ENCODE peak calls at places on chromosomes 16 and 17, in six cellular contexts. One of them, this sample, is unnamed.

GRCh38 chr16:49463529-49463928 is 89.9 kb downstream of the C16orf78 start:
- DNase-seq in WTC11: no peak
- DNase-seq in HepG2: no peak
- DNase-seq in GM12878: peak; percentile 72
- DNase-seq in K562: no peak
- DNase-seq in H1: peak; percentile 41
- DNase-seq in this sample: no peak

GRCh38 chr17:46771601-46772012 is 46.9 kb downstream of the WNT3 start:
- DNase-seq in H1: no peak
- DNase-seq in HepG2: no peak
- DNase-seq in GM12878: no peak
- DNase-seq in K562: peak; percentile 89
- DNase-seq in WTC11: peak; percentile 54
- DNase-seq in this sample: peak; percentile 57

GRCh38 chr17:81888105-81888987 is 3.0 kb downstream of the ALYREF start:
- DNase-seq in GM12878: no peak
- DNase-seq in H1: no peak
- DNase-seq in WTC11: no peak
- DNase-seq in HepG2: no peak
- DNase-seq in K562: no peak
- DNase-seq in this sample: no peak

GRCh38 chr16:48231675-48232214 is 12.4 kb upstream of the LONP2 start:
- DNase-seq in GM12878: no peak
- DNase-seq in HepG2: peak; percentile 49
- DNase-seq in H1: peak; percentile 61
- DNase-seq in WTC11: peak; percentile 53
- DNase-seq in K562: no peak
- DNase-seq in this sample: peak; percentile 78

GRCh38 chr16:58684354-58685083 is at the start of gene SLC38A7:
- DNase-seq in K562: peak; percentile 89
- DNase-seq in H1: peak; percentile 89
- DNase-seq in HepG2: peak; percentile 83
- DNase-seq in GM12878: no peak
- DNase-seq in WTC11: peak; percentile 89
- DNase-seq in this sample: peak; percentile 95

GRCh38 chr17:43553501-43554018 is 7.4 kb upstream of the ETV4 start:
- DNase-seq in K562: no peak
- DNase-seq in WTC11: no peak
- DNase-seq in GM12878: no peak
- DNase-seq in HepG2: no peak
- DNase-seq in H1: no peak
- DNase-seq in this sample: peak; percentile 38

GRCh38 chr17:29388937-29389336 is 1.2 kb upstream of the TAOK1 start:
- DNase-seq in GM12878: no peak
- DNase-seq in K562: no peak
- DNase-seq in WTC11: no peak
- DNase-seq in HepG2: no peak
- DNase-seq in H1: no peak
- DNase-seq in this sample: no peak

GRCh38 chr16:86809458-86809955 is 231.2 kb downstream of the FOXL1 start:
- DNase-seq in H1: no peak
- DNase-seq in GM12878: no peak
- DNase-seq in HepG2: no peak
- DNase-seq in WTC11: no peak
- DNase-seq in K562: no peak
- DNase-seq in this sample: peak; percentile 23

GRCh38 chr17:45127583-45128300 is 4.6 kb downstream of the PLCD3 start:
- DNase-seq in WTC11: no peak
- DNase-seq in HepG2: peak; percentile 85
- DNase-seq in H1: no peak
- DNase-seq in GM12878: no peak
- DNase-seq in K562: no peak
- DNase-seq in this sample: no peak

GRCh38 chr17:6286239-6286638 is 148.7 kb downstream of the AIPL1 start:
- DNase-seq in GM12878: no peak
- DNase-seq in WTC11: peak; percentile 64
- DNase-seq in K562: peak; percentile 37
- DNase-seq in HepG2: peak; percentile 4
- DNase-seq in H1: peak; percentile 66
- DNase-seq in this sample: peak; percentile 74

GRCh38 chr16:57485916-57486857 is at the start of gene DOK4:
- DNase-seq in GM12878: no peak
- DNase-seq in HepG2: no peak
- DNase-seq in H1: peak; percentile 91
- DNase-seq in K562: peak; percentile 97
- DNase-seq in WTC11: peak; percentile 80
- DNase-seq in this sample: peak; percentile 89

GRCh38 chr17:2238432-2239169 is 65.0 kb downstream of the SMG6 start:
- DNase-seq in HepG2: no peak
- DNase-seq in WTC11: no peak
- DNase-seq in GM12878: peak; percentile 86
- DNase-seq in H1: no peak
- DNase-seq in K562: no peak
- DNase-seq in this sample: no peak

GRCh38 chr16:17555176-17555575 is 84.4 kb upstream of the XYLT1 start:
- DNase-seq in K562: no peak
- DNase-seq in HepG2: no peak
- DNase-seq in GM12878: no peak
- DNase-seq in H1: no peak
- DNase-seq in WTC11: no peak
- DNase-seq in this sample: no peak

GRCh38 chr16:68234188-68235104 is 1.5 kb downstream of the ESRP2 start:
- DNase-seq in GM12878: no peak
- DNase-seq in H1: peak; percentile 80
- DNase-seq in HepG2: peak; percentile 85
- DNase-seq in WTC11: peak; percentile 71
- DNase-seq in K562: no peak
- DNase-seq in this sample: peak; percentile 71

GRCh38 chr17:17366941-17367885 is 64.0 kb downstream of the NT5M start:
- DNase-seq in H1: no peak
- DNase-seq in GM12878: no peak
- DNase-seq in HepG2: no peak
- DNase-seq in K562: no peak
- DNase-seq in WTC11: no peak
- DNase-seq in this sample: no peak

GRCh38 chr17:9360610-9361571 is 214.7 kb downstream of the STX8 start:
- DNase-seq in GM12878: no peak
- DNase-seq in WTC11: no peak
- DNase-seq in HepG2: peak; percentile 90
- DNase-seq in H1: no peak
- DNase-seq in K562: no peak
- DNase-seq in this sample: no peak

GRCh38 chr16:69741951-69742904 is 12.5 kb downstream of the NOB1 start:
- DNase-seq in H1: no peak
- DNase-seq in K562: no peak
- DNase-seq in HepG2: no peak
- DNase-seq in GM12878: no peak
- DNase-seq in WTC11: no peak
- DNase-seq in this sample: no peak

GRCh38 chr17:7881655-7882054 is 6.9 kb upstream of the CHD3 start:
- DNase-seq in GM12878: no peak
- DNase-seq in K562: no peak
- DNase-seq in H1: no peak
- DNase-seq in WTC11: no peak
- DNase-seq in HepG2: no peak
- DNase-seq in this sample: no peak

GRCh38 chr17:48037924-48038323 is 327 bp upstream of the COPZ2 start:
- DNase-seq in GM12878: no peak
- DNase-seq in K562: no peak
- DNase-seq in WTC11: no peak
- DNase-seq in H1: peak; percentile 59
- DNase-seq in HepG2: no peak
- DNase-seq in this sample: peak; percentile 63

GRCh38 chr17:79023886-79024771 is at the start of gene C1QTNF1:
- DNase-seq in WTC11: peak; percentile 70
- DNase-seq in K562: peak; percentile 71
- DNase-seq in HepG2: no peak
- DNase-seq in GM12878: no peak
- DNase-seq in H1: peak; percentile 77
- DNase-seq in this sample: peak; percentile 87

GRCh38 chr17:11488407-11488806 is 109.9 kb upstream of the DNAH9 start:
- DNase-seq in GM12878: no peak
- DNase-seq in HepG2: no peak
- DNase-seq in WTC11: no peak
- DNase-seq in H1: no peak
- DNase-seq in K562: no peak
- DNase-seq in this sample: no peak

GRCh38 chr16:1713933-1714332 is 7.9 kb downstream of the MAPK8IP3 start:
- DNase-seq in K562: no peak
- DNase-seq in WTC11: peak; percentile 48
- DNase-seq in GM12878: peak; percentile 39
- DNase-seq in HepG2: no peak
- DNase-seq in H1: no peak
- DNase-seq in this sample: peak; percentile 63

DNA sequence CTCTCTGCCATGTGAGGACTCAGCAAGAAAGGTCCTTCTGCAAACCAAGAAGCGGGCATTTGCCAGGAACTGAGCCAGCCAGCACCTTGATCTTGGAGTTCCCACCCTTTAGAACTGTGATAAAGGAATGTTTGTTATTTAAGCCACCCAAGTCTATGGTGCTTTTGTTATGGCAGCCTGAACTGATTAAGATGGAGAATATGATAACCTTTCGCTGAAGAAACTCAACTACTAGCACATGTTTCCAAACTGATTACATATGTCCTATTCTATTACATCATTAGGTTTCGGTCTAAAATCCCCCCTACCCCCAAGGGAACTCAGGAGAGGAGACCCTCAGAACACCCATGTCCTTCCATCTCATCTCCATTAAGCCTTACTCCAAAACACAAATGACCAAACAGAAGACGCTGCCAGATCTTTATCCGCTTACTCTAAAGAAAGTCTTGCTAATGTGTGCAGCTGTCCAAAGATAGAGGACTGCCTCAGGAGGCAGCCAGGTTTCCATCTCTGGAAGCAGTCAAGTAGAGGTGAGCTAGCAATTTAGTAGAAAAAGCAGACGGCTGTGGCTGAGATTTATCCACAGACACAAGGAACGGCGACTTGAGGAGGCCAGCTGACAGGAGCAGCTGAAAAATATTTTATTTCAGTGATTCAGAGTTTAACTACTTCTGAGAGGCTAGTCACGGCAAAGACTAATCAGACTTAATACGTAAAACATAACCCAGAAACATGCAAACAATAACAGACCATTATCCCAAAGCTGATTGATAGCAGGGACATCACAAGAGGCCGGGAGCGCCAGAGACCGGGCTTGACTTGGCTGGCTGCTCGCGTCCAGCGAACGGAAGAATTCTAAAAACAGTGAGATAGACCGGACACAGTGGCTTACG is 611.4 kb upstream of the CDH5 start:
- DNase-seq in HepG2: no peak
- DNase-seq in H1: no peak
- DNase-seq in K562: no peak
- DNase-seq in WTC11: no peak
- DNase-seq in GM12878: no peak
- DNase-seq in this sample: no peak
- TF ChIP-seq CREB1 in HepG2: no peak
- TF ChIP-seq CREB1 in H1: no peak
- TF ChIP-seq CREB1 in K562: no peak
- TF ChIP-seq CREB1 in WTC11: no peak
- TF ChIP-seq CREB1 in GM12878: no peak
- TF ChIP-seq CREB1 in this sample: no peak

DNA sequence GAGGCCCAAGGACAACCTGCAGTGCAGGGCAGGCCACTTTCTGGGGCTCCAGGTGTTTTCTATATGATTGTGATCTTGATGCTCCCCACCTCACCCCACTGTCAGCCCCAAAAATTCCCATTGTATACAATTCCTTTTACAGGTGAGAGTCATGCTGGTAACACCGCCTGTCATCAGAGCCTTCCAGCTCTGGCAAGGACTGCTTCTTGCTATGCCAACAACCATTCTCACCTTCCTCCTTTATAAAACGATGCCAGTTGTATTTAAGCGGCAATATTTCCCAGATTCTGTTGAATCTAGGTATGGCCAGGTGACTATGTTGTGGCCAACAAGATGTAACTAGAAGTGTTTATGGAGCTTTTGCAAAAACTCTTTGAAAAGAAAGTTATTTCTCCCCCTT is 30.4 kb upstream of the CALB2 start:
- DNase-seq in H1: no peak
- DNase-seq in HepG2: no peak
- DNase-seq in WTC11: no peak
- DNase-seq in K562: no peak
- DNase-seq in GM12878: no peak
- DNase-seq in this sample: no peak
- TF ChIP-seq CREB1 in H1: no peak
- TF ChIP-seq CREB1 in HepG2: no peak
- TF ChIP-seq CREB1 in WTC11: no peak
- TF ChIP-seq CREB1 in K562: no peak
- TF ChIP-seq CREB1 in GM12878: no peak
- TF ChIP-seq CREB1 in this sample: no peak

GRCh38 chr16:14302399-14303181 is 231.5 kb downstream of the MRTFB start:
- DNase-seq in HepG2: no peak
- DNase-seq in GM12878: no peak
- DNase-seq in WTC11: peak; percentile 65
- DNase-seq in H1: no peak
- DNase-seq in K562: peak; percentile 70
- DNase-seq in this sample: peak; percentile 72

GRCh38 chr16:14298374-14299122 is 227.4 kb downstream of the MRTFB start:
- DNase-seq in K562: no peak
- DNase-seq in HepG2: no peak
- DNase-seq in GM12878: no peak
- DNase-seq in H1: no peak
- DNase-seq in WTC11: no peak
- DNase-seq in this sample: no peak

GRCh38 chr16:14301150-14302030 is 230.3 kb downstream of the MRTFB start:
- DNase-seq in WTC11: peak; percentile 50
- DNase-seq in HepG2: peak; percentile 49
- DNase-seq in H1: no peak
- DNase-seq in K562: peak; percentile 21
- DNase-seq in GM12878: no peak
- DNase-seq in this sample: peak; percentile 53

GRCh38 chr16:14302031-14302398 is 230.9 kb downstream of the MRTFB start:
- DNase-seq in WTC11: peak; percentile 39
- DNase-seq in HepG2: peak; percentile 49
- DNase-seq in K562: peak; percentile 87
- DNase-seq in H1: no peak
- DNase-seq in GM12878: no peak
- DNase-seq in this sample: peak; percentile 69

DNA sequence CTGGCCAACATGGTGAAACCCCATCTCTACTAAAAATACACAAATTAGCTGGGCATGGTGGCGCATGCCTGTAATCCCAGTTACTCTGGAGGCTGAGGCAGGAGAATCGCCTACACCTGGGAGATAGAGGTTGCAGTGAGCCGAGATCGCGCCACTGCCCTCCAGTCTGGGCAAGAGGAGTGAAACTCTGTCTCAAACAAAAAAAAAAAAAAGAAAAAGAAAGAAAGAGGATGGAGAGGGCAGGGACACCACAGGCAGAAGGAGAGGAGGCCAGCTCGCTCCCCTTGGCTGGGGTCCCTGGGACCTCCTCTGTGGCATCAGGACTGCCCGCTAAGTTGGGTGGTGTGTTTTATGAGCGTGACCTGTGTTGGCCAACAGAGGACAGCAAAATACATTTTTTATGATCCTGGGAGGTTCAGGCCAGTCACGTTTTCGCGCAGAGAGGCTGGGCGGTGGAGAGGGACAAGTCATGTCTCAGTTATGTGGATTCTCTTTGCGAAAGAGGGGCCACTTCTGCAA is 229.6 kb downstream of the MRTFB start:
- DNase-seq in HepG2: peak; percentile 88
- DNase-seq in GM12878: no peak
- DNase-seq in WTC11: peak; percentile 59
- DNase-seq in H1: no peak
- DNase-seq in K562: peak; percentile 52
- DNase-seq in this sample: peak; percentile 70
- TF ChIP-seq CREB1 in HepG2: no peak
- TF ChIP-seq CREB1 in GM12878: no peak
- TF ChIP-seq CREB1 in WTC11: no peak
- TF ChIP-seq CREB1 in H1: no peak
- TF ChIP-seq CREB1 in K562: no peak
- TF ChIP-seq CREB1 in this sample: no peak

GRCh38 chr17:40447148-40447644 is 3.9 kb downstream of the IGFBP4 start:
- DNase-seq in HepG2: no peak
- DNase-seq in K562: no peak
- DNase-seq in GM12878: no peak
- DNase-seq in H1: no peak
- DNase-seq in WTC11: no peak
- DNase-seq in this sample: no peak
- TF ChIP-seq CREB1 in HepG2: no peak
- TF ChIP-seq CREB1 in K562: no peak
- TF ChIP-seq CREB1 in GM12878: no peak
- TF ChIP-seq CREB1 in H1: no peak
- TF ChIP-seq CREB1 in WTC11: no peak
- TF ChIP-seq CREB1 in this sample: no peak

This sample was measured in GM23338.